ENCODE peak calls at places on chromosome 16, in four cellular contexts. H, Y, B and X are unnamed samples.

GRCh38 chr16:25184771-25185170 is 32.0 kb upstream of the AQP8 start:
- DNase-seq in B (no peak), H (no peak), Y (no peak), X (no peak)

GRCh38 chr16:73047536-73048291 is at the start of gene ZFHX3:
- DNase-seq in H (no peak), Y (no peak), B (peak; percentile 76), X (peak; percentile 73)

GRCh38 chr16:65817066-65817465 is 549.4 kb upstream of the CDH5 start:
- DNase-seq in H (no peak), B (no peak), Y (peak; percentile 15), X (no peak)

GRCh38 chr16:66639091-66639885 is 34.8 kb downstream of the CMTM3 start:
- DNase-seq in B (no peak), Y (no peak), H (no peak), X (no peak)

GRCh38 chr16:67421030-67421429 is 4.8 kb upstream of the ZDHHC1 start:
- DNase-seq in Y (no peak), H (no peak), B (no peak), X (no peak)

GRCh38 chr16:88475037-88475436 is 22.0 kb downstream of the ZFPM1 start:
- DNase-seq in B (no peak), Y (no peak), H (no peak), X (no peak)

GRCh38 chr16:67395458-67396158 is 2.3 kb upstream of the TPPP3 start:
- DNase-seq in B (no peak), H (no peak), Y (no peak), X (no peak)

GRCh38 chr16:69566437-69567030 is 768 bp downstream of the NFAT5 start:
- DNase-seq in B (peak; percentile 40), Y (no peak), H (peak; percentile 58), X (peak; percentile 79)

GRCh38 chr16:1774456-1774795 is 1.5 kb upstream of the MRPS34 start:
- DNase-seq in B (no peak), Y (no peak), H (no peak), X (no peak)

GRCh38 chr16:17359778-17360177 is 111.0 kb downstream of the XYLT1 start:
- DNase-seq in Y (no peak), B (no peak), H (no peak), X (no peak)

GRCh38 chr16:65754799-65755691 is 611.4 kb upstream of the CDH5 start:
- DNase-seq in B (no peak), H (no peak), Y (no peak), X (no peak)

GRCh38 chr16:67100569-67101300 is 9.0 kb upstream of the PHAF1 start:
- DNase-seq in Y (no peak), B (no peak), H (no peak), X (peak; percentile 51)

GRCh38 chr16:50261707-50262235 is 4.6 kb upstream of the ADCY7 start:
- DNase-seq in B (peak; percentile 57), Y (no peak), H (no peak), X (no peak)

GRCh38 chr16:50329446-50330189 is 39.2 kb downstream of the BRD7 start:
- DNase-seq in H (no peak), Y (no peak), B (peak; percentile 63), X (no peak)

GRCh38 chr16:50372611-50373344 is 4.0 kb upstream of the BRD7 start:
- DNase-seq in H (no peak), Y (no peak), B (peak; percentile 71), X (peak; percentile 35)

GRCh38 chr16:58670177-58670576 is 14.4 kb downstream of the SLC38A7 start:
- DNase-seq in Y (no peak), B (no peak), H (peak; percentile 7), X (no peak)
- TF ChIP-seq PHF8 in Y (no peak), B (no peak), H (no peak), X (no peak)

GRCh38 chr16:4176794-4177438 is 60.7 kb upstream of the ADCY9 start:
- DNase-seq in H (peak; percentile 29), B (peak; percentile 8), Y (no peak), X (peak; percentile 62)
- TF ChIP-seq RNF2 in H (no peak), B (no peak), Y (no peak), X (no peak)

DNA sequence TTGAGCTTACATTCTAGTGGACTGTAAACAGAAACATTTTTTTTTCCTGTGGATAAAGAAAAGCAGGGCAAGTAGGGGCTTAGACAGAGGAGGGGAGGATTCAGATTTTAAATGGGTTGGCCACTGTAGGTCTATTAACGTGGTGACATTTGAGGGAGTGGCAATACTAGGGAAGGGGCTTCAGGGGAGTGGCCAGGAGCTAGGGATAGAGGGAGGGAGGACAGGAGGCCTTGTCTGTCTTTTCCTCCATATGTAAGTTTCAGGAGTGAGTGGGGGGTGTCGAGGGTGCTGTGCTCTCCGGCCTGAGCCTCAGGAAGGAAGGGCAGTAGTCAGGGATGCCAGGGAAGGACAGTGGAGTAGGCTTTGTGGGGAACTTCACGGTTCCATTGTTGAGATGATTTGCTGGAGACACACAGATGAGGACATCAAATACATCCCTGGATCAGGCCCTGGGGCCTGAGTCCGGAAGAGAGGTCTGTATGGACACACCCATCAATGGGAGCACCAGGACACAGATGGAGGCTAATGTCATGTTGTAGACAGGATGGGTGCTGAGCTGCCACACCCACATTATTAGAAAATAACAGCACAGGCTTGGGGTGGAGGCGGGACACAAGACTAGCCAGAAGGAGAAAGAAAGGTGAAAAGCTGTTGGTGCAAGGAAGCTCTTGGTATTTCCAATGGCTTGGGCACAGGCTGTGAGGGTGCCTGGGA is 6.5 kb upstream of the HBM start:
- DNase-seq in Y (no peak), H (peak; percentile 17), B (no peak), X (no peak)
- TF ChIP-seq PHF8 in Y (no peak), H (no peak), B (no peak), X (no peak)

GRCh38 chr16:30476991-30477390 is 4.4 kb downstream of the ITGAL start:
- DNase-seq in H (no peak), B (no peak), Y (no peak), X (no peak)

GRCh38 chr16:30474684-30475083 is 2.1 kb downstream of the ITGAL start:
- DNase-seq in Y (no peak), B (no peak), H (no peak), X (no peak)

GRCh38 chr16:30472328-30472942 is at the start of gene ITGAL:
- DNase-seq in H (no peak), Y (no peak), B (no peak), X (no peak)

GRCh38 chr16:30473231-30474061 is 904 bp downstream of the ITGAL start:
- DNase-seq in B (no peak), Y (no peak), H (no peak), X (no peak)

GRCh38 chr16:30474062-30474452 is 1.5 kb downstream of the ITGAL start:
- DNase-seq in Y (no peak), H (no peak), B (no peak), X (no peak)
- TF ChIP-seq RNF2 in Y (no peak), H (no peak), B (no peak), X (no peak)

DNA sequence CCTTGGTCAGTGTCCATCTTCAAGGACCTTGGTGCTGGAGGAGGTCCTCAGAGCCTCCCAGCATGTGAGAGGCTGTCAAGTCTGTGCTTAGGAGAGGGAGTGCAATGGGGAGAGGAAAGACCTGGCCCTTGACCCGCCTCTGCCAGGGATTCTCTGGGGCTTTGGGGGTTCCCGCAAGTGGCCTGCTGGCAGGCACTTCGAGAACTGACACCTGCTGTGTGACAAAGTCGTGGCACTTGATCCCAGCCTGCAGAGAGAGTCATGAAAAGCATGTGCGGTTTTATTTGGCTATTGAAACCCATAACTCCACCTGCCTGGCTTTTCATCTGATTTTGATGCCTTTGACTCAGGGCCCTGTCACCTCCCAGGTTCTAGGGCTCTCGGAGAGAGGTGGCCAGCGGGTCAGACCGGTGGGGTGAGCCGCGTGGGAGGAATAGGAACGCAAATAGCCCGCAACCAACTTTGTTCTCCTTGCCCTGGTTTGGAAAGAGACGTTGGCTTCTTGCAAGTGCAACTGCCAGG is 42.8 kb upstream of the GSE1 start:
- DNase-seq in H (no peak), B (no peak), Y (no peak), X (no peak)
- TF ChIP-seq PHF8 in H (no peak), B (no peak), Y (no peak), X (no peak)

GRCh38 chr16:11232852-11233726 is 22.9 kb downstream of the SOCS1 start:
- DNase-seq in H (peak; percentile 78), Y (no peak), B (no peak), X (no peak)
- TF ChIP-seq RNF2 in H (peak; percentile 85), Y (no peak), B (no peak), X (no peak)

GRCh38 chr16:63922563-63922962 is 1199.3 kb downstream of the CDH11 start:
- DNase-seq in H (no peak), B (no peak), Y (no peak), X (no peak)

GRCh38 chr16:63925221-63925620 is 1196.6 kb downstream of the CDH11 start:
- DNase-seq in B (no peak), Y (no peak), H (no peak), X (no peak)

GRCh38 chr16:63921737-63922136 is 1200.1 kb downstream of the CDH11 start:
- DNase-seq in H (no peak), B (no peak), Y (no peak), X (no peak)
- TF ChIP-seq PHF8 in H (no peak), B (no peak), Y (no peak), X (no peak)

GRCh38 chr16:70772493-70772892 is 28.5 kb downstream of the VAC14 start:
- DNase-seq in B (no peak), Y (no peak), H (no peak), X (no peak)

GRCh38 chr16:70770968-70771552 is 29.9 kb downstream of the VAC14 start:
- DNase-seq in H (peak; percentile 81), B (peak; percentile 55), Y (no peak), X (peak; percentile 70)

GRCh38 chr16:70769131-70769530 is 31.8 kb downstream of the VAC14 start:
- DNase-seq in Y (no peak), B (no peak), H (no peak), X (no peak)

GRCh38 chr16:70769761-70770160 is 31.2 kb downstream of the VAC14 start:
- DNase-seq in H (no peak), Y (no peak), B (no peak), X (no peak)

GRCh38 chr16:70770291-70770967 is 30.5 kb downstream of the VAC14 start:
- DNase-seq in Y (no peak), B (peak; percentile 48), H (no peak), X (no peak)
- TF ChIP-seq RNF2 in Y (no peak), B (no peak), H (no peak), X (no peak)

DNA sequence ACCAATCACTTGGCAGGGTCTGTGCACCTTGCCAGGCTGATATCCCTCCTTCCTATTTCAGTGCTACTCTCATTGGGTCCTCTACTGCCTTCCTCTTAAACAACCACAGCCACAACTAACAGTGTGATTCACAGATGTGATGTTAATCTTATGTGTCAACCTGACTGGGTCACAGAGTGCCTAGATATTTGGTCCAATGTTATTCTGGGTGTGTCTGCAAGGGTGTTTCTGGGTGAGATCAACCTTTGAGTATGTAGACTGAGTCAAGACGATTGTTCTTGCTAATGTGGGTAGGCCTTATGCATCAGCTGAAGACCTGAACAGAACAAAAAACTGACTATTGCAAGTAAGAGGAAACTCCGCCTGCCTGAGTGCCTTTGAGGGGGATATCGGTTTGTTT is 51.2 kb upstream of the IRX6 start:
- DNase-seq in Y (no peak), B (no peak), H (no peak), X (no peak)
- TF ChIP-seq PHF8 in Y (no peak), B (no peak), H (no peak), X (no peak)